ENCODE peak calls at places on chromosomes 2 and 18, in six cellular contexts. One of them, this sample, is unnamed.
A peak's percentile ranks its signal among the peaks of the same experiment; 100 is the strongest.

GRCh38 chr2:36456227-36456788 is 100.7 kb downstream of the CRIM1 start:
- DNase-seq in BJ: no peak
- DNase-seq in ovary: peak; percentile 71
- DNase-seq in MM.1S: no peak
- DNase-seq in left ventricle myocardium inferior: peak; percentile 84
- DNase-seq in mammary epithelial cell: peak; percentile 63
- DNase-seq in this sample: no peak

GRCh38 chr2:132909427-132909826 is 239.4 kb upstream of the LYPD1 start:
- DNase-seq in BJ: no peak
- DNase-seq in ovary: no peak
- DNase-seq in MM.1S: no peak
- DNase-seq in left ventricle myocardium inferior: no peak
- DNase-seq in mammary epithelial cell: peak; percentile 14
- DNase-seq in this sample: no peak

GRCh38 chr2:62203459-62203858 is 7.5 kb downstream of the B3GNT2 start:
- DNase-seq in BJ: no peak
- DNase-seq in ovary: no peak
- DNase-seq in MM.1S: no peak
- DNase-seq in left ventricle myocardium inferior: no peak
- DNase-seq in mammary epithelial cell: no peak
- DNase-seq in this sample: no peak

GRCh38 chr2:217988014-217988839 is 14.6 kb downstream of the TNS1 start:
- DNase-seq in BJ: no peak
- DNase-seq in ovary: peak; percentile 92
- DNase-seq in MM.1S: peak; percentile 65
- DNase-seq in left ventricle myocardium inferior: peak; percentile 88
- DNase-seq in mammary epithelial cell: peak; percentile 68
- DNase-seq in this sample: no peak

GRCh38 chr2:240441993-240442411 is 6.5 kb downstream of the GPC1 start:
- DNase-seq in BJ: no peak
- DNase-seq in ovary: peak; percentile 21
- DNase-seq in MM.1S: no peak
- DNase-seq in left ventricle myocardium inferior: no peak
- DNase-seq in mammary epithelial cell: no peak
- DNase-seq in this sample: no peak

GRCh38 chr2:168434164-168434563 is 21.9 kb upstream of the CERS6 start:
- DNase-seq in BJ: no peak
- DNase-seq in ovary: peak; percentile 34
- DNase-seq in MM.1S: no peak
- DNase-seq in left ventricle myocardium inferior: peak; percentile 26
- DNase-seq in mammary epithelial cell: no peak
- DNase-seq in this sample: no peak

GRCh38 chr2:173511942-173512341 is 157.3 kb downstream of the CDCA7 start:
- DNase-seq in BJ: no peak
- DNase-seq in ovary: no peak
- DNase-seq in MM.1S: peak; percentile 81
- DNase-seq in left ventricle myocardium inferior: no peak
- DNase-seq in mammary epithelial cell: no peak
- DNase-seq in this sample: no peak

GRCh38 chr2:224085246-224085645 is 46.2 kb upstream of the SERPINE2 start:
- DNase-seq in BJ: no peak
- DNase-seq in ovary: no peak
- DNase-seq in MM.1S: no peak
- DNase-seq in left ventricle myocardium inferior: no peak
- DNase-seq in mammary epithelial cell: peak; percentile 71
- DNase-seq in this sample: no peak

GRCh38 chr2:20702563-20702962 is 35.6 kb downstream of the GDF7 start:
- DNase-seq in BJ: no peak
- DNase-seq in ovary: no peak
- DNase-seq in MM.1S: no peak
- DNase-seq in left ventricle myocardium inferior: no peak
- DNase-seq in mammary epithelial cell: no peak
- DNase-seq in this sample: no peak

GRCh38 chr18:57687970-57688369 is 66.3 kb upstream of the NARS1 start:
- DNase-seq in BJ: no peak
- DNase-seq in ovary: no peak
- DNase-seq in MM.1S: no peak
- DNase-seq in left ventricle myocardium inferior: no peak
- DNase-seq in mammary epithelial cell: no peak
- DNase-seq in this sample: no peak

GRCh38 chr2:176642074-176642473 is 372.8 kb downstream of the MTX2 start:
- DNase-seq in BJ: peak; percentile 36
- DNase-seq in ovary: no peak
- DNase-seq in MM.1S: no peak
- DNase-seq in left ventricle myocardium inferior: no peak
- DNase-seq in mammary epithelial cell: peak; percentile 67
- DNase-seq in this sample: peak; percentile 30

GRCh38 chr2:3628800-3629199 is 29.2 kb upstream of the ALLC start:
- DNase-seq in BJ: no peak
- DNase-seq in ovary: peak; percentile 23
- DNase-seq in MM.1S: no peak
- DNase-seq in left ventricle myocardium inferior: no peak
- DNase-seq in mammary epithelial cell: peak; percentile 10
- DNase-seq in this sample: no peak

GRCh38 chr18:32577561-32577960 is 106.9 kb upstream of the GAREM1 start:
- DNase-seq in BJ: no peak
- DNase-seq in ovary: no peak
- DNase-seq in MM.1S: no peak
- DNase-seq in left ventricle myocardium inferior: no peak
- DNase-seq in mammary epithelial cell: no peak
- DNase-seq in this sample: no peak

DNA sequence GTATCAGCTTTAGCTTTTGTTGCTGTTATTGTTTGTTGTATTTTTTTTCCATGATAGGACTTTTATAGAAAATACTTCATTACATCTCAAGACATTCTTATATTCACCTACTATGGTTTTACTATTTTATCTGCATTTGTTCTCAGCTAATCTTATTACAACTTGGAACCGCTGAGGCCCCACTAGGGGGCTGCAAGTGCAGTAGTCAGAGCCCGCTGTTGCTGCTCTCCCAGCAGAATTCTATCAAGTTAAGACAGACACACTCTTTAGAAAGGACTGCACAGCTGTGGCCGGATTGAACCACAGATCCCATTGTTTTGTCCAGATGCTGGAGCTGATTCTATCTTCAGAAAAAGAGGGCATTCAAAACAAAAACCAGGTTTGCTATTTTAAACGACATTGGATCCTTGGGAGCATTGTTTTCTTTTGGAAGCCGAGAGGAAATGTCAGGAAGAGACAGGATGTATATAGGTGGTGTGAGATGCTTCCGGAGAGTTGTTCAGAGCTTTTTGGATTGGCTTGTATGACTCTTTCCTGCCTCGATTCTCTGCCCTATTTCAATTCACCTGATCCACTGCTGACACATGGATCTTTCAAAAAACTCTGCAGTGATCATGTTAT is 105.7 kb upstream of the GAREM1 start:
- DNase-seq in BJ: no peak
- DNase-seq in ovary: no peak
- DNase-seq in MM.1S: no peak
- DNase-seq in left ventricle myocardium inferior: no peak
- DNase-seq in mammary epithelial cell: no peak
- DNase-seq in this sample: no peak
- TF ChIP-seq CTCF in BJ: peak; percentile 8
- TF ChIP-seq CTCF in ovary: no peak
- TF ChIP-seq CTCF in MM.1S: no peak
- TF ChIP-seq CTCF in left ventricle myocardium inferior: peak; percentile 37
- TF ChIP-seq CTCF in mammary epithelial cell: peak; percentile 7
- TF ChIP-seq CTCF in this sample: no peak

GRCh38 chr2:216423071-216423470 is 10.8 kb downstream of the SMARCAL1 start:
- DNase-seq in BJ: no peak
- DNase-seq in ovary: no peak
- DNase-seq in MM.1S: no peak
- DNase-seq in left ventricle myocardium inferior: no peak
- DNase-seq in mammary epithelial cell: no peak
- DNase-seq in this sample: no peak
- H3K36me3 ChIP-seq in BJ: peaks cover 20% of the 10 kb centered on the region
- H3K36me3 ChIP-seq in ovary: peaks cover 3% of the 10 kb centered on the region
- H3K36me3 ChIP-seq in MM.1S: no peaks in the 10 kb centered on the region
- H3K36me3 ChIP-seq in left ventricle myocardium inferior: peaks cover 77% of the 10 kb centered on the region
- H3K36me3 ChIP-seq in mammary epithelial cell: peaks cover 20% of the 10 kb centered on the region
- H3K36me3 ChIP-seq in this sample: peaks cover 39% of the 10 kb centered on the region

DNA sequence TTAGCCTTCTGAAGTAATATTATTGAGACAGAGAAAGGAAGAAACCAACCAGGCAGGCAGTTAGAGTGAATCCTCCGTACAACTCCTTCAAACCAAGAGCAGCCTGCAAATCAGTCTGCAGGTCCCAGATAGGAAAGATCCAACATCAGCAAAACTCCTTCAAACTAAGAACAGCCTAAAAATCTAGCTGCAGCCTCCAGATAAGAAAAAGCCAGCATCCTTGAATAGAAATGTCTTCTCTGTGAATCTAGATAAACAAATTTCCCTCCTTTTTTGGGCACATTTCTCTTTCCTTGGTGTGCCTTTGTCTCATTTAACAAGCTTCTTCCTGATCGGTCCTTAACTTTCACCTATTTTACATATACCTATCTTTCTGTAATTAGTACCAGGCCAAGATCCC is 1004.6 kb upstream of the TMEFF2 start:
- DNase-seq in BJ: no peak
- DNase-seq in ovary: no peak
- DNase-seq in MM.1S: no peak
- DNase-seq in left ventricle myocardium inferior: no peak
- DNase-seq in mammary epithelial cell: no peak
- DNase-seq in this sample: no peak
- TF ChIP-seq CTCF in BJ: no peak
- TF ChIP-seq CTCF in ovary: no peak
- TF ChIP-seq CTCF in MM.1S: no peak
- TF ChIP-seq CTCF in left ventricle myocardium inferior: no peak
- TF ChIP-seq CTCF in mammary epithelial cell: no peak
- TF ChIP-seq CTCF in this sample: no peak

DNA sequence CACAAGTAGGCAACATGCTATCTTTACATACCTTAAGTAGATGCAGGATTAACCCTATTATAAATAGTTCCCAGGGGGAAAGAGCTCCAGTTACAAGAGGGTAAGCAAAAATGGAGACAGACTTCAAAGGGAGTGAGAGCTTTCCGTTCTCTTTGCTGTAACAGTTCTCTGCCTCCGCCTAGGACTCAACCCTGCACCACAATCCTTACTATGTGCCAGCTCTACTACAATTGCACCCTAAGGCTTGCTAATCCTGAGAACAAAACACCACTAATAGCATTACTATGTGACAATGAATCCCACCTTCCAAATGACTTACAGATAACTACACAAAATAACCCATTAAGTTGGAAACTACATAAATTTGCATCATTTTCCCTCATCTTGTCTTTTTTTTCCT is 7.7 kb downstream of the ZBTB14 start:
- DNase-seq in BJ: no peak
- DNase-seq in ovary: no peak
- DNase-seq in MM.1S: no peak
- DNase-seq in left ventricle myocardium inferior: no peak
- DNase-seq in mammary epithelial cell: no peak
- DNase-seq in this sample: no peak
- H3K36me3 ChIP-seq in BJ: peaks cover 10% of the 10 kb centered on the region
- H3K36me3 ChIP-seq in ovary: no peaks in the 10 kb centered on the region
- H3K36me3 ChIP-seq in MM.1S: peaks cover 6% of the 10 kb centered on the region
- H3K36me3 ChIP-seq in left ventricle myocardium inferior: peaks cover 19% of the 10 kb centered on the region
- H3K36me3 ChIP-seq in mammary epithelial cell: peaks cover 13% of the 10 kb centered on the region
- H3K36me3 ChIP-seq in this sample: peaks cover 4% of the 10 kb centered on the region

This sample was measured in keratinocyte.